ENCODE peak calls at places on chromosomes 11 and 22, in ten cellular contexts. U is uterus, X is AG09309, D is epithelial cell of esophagus, J is HL-60, K is BJ, T is right atrium auricular region, A is AG04450, Z is astrocyte of the spinal cord, G is HCT116. W is an unnamed sample.

GRCh38 chr22:36160499-36160942 is at the start of gene APOL3:
- DNase-seq in U (peak), X (no peak), D (peak), J (no peak), K (no peak), T (peak), A (no peak), Z (peak), G (no peak), W (peak)

GRCh38 chr11:32448232-32448631 is 12.9 kb upstream of the WT1 start:
- DNase-seq in U (no peak), X (no peak), D (peak), J (peak), K (no peak), T (no peak), A (no peak), Z (no peak), G (peak), W (no peak)

GRCh38 chr22:24580276-24580675 is 12.6 kb downstream of the LRRC75B start:
- DNase-seq in U (no peak), X (peak), D (peak), J (no peak), K (peak), T (no peak), A (peak), Z (peak), G (no peak), W (peak)

GRCh38 chr22:35630387-35630793 is 13.3 kb upstream of the MB start:
- DNase-seq in U (no peak), X (no peak), D (peak), J (no peak), K (no peak), T (no peak), A (peak), Z (peak), G (peak), W (no peak)

GRCh38 chr11:46308632-46309419 is 31.4 kb downstream of the CREB3L1 start:
- DNase-seq in U (peak), X (no peak), D (peak), J (peak), K (no peak), T (peak), A (no peak), Z (peak), G (peak), W (peak)

GRCh38 chr11:27347949-27348879 is 14.8 kb downstream of the CCDC34 start:
- DNase-seq in U (no peak), X (no peak), D (no peak), J (no peak), K (no peak), T (no peak), A (no peak), Z (no peak), G (no peak), W (no peak)

GRCh38 chr11:80638296-80638695 is 1197.5 kb upstream of the TENM4 start:
- DNase-seq in U (no peak), X (no peak), D (peak), J (no peak), K (no peak), T (no peak), A (no peak), Z (no peak), G (no peak), W (no peak)

GRCh38 chr22:47539374-47539773 is 776.9 kb downstream of the TBC1D22A start:
- DNase-seq in U (no peak), X (no peak), D (no peak), J (no peak), K (no peak), T (no peak), A (no peak), Z (no peak), G (no peak), W (no peak)

GRCh38 chr11:117885777-117886176 is 9.3 kb upstream of the FXYD6 start:
- DNase-seq in U (peak), X (no peak), D (no peak), J (no peak), K (no peak), T (peak), A (no peak), Z (peak), G (no peak), W (no peak)

GRCh38 chr11:3154001-3154599 is 11.0 kb downstream of the OSBPL5 start:
- DNase-seq in U (no peak), X (no peak), D (no peak), J (peak), K (no peak), T (no peak), A (no peak), Z (peak), G (no peak), W (no peak)

GRCh38 chr11:69307421-69307820 is 13.5 kb downstream of the MYEOV start:
- DNase-seq in U (no peak), X (no peak), D (no peak), J (no peak), K (no peak), T (no peak), A (no peak), Z (no peak), G (no peak), W (no peak)

GRCh38 chr22:20979243-20979809 is 2.8 kb upstream of the LZTR1 start:
- DNase-seq in U (peak), X (no peak), D (peak), J (no peak), K (no peak), T (no peak), A (peak), Z (peak), G (no peak), W (peak)

GRCh38 chr11:113278925-113279324 is 35.5 kb upstream of the TTC12 start:
- DNase-seq in U (no peak), X (no peak), D (no peak), J (no peak), K (no peak), T (no peak), A (no peak), Z (no peak), G (no peak), W (peak)

GRCh38 chr22:33848251-33848650 is 72.0 kb downstream of the LARGE1 start:
- DNase-seq in U (no peak), X (no peak), D (no peak), J (no peak), K (no peak), T (no peak), A (no peak), Z (no peak), G (no peak), W (no peak)

GRCh38 chr11:130029137-130029536 is 26.5 kb upstream of the PRDM10 start:
- DNase-seq in U (no peak), X (no peak), D (peak), J (no peak), K (no peak), T (no peak), A (no peak), Z (no peak), G (no peak), W (no peak)

GRCh38 chr11:122751298-122752070 is 86.8 kb upstream of the CRTAM start:
- DNase-seq in U (no peak), X (no peak), D (peak), J (no peak), K (no peak), T (no peak), A (no peak), Z (peak), G (no peak), W (peak)

GRCh38 chr11:60957188-60957587 is 5.2 kb upstream of the SLC15A3 start:
- DNase-seq in U (no peak), X (no peak), D (peak), J (no peak), K (no peak), T (no peak), A (no peak), Z (peak), G (no peak), W (no peak)

GRCh38 chr11:368414-369335 is 624 bp upstream of the B4GALNT4 start:
- DNase-seq in U (no peak), X (no peak), D (no peak), J (no peak), K (no peak), T (no peak), A (no peak), Z (no peak), G (no peak), W (no peak)

GRCh38 chr11:70580036-70580805 is 181.9 kb downstream of the CTTN start:
- DNase-seq in U (no peak), X (no peak), D (no peak), J (peak), K (no peak), T (no peak), A (no peak), Z (no peak), G (no peak), W (no peak)

GRCh38 chr11:73152861-73153483 is 10.9 kb upstream of the FCHSD2 start:
- DNase-seq in U (no peak), X (no peak), D (no peak), J (no peak), K (no peak), T (no peak), A (no peak), Z (no peak), G (no peak), W (no peak)

GRCh38 chr11:134049303-134049702 is 19.6 kb upstream of the JAM3 start:
- DNase-seq in U (peak), X (no peak), D (no peak), J (no peak), K (no peak), T (no peak), A (no peak), Z (no peak), G (no peak), W (no peak)

GRCh38 chr22:38074181-38075104 is 9.5 kb downstream of the SLC16A8 start:
- DNase-seq in U (no peak), X (no peak), D (peak), J (no peak), K (no peak), T (no peak), A (peak), Z (peak), G (no peak), W (no peak)

GRCh38 chr11:9943346-9944110 is 279.7 kb downstream of the SWAP70 start:
- DNase-seq in U (no peak), X (peak), D (peak), J (no peak), K (peak), T (no peak), A (peak), Z (peak), G (no peak), W (peak)

GRCh38 chr11:77095551-77096490 is 6.8 kb upstream of the OMP start:
- DNase-seq in U (no peak), X (no peak), D (no peak), J (no peak), K (no peak), T (no peak), A (no peak), Z (no peak), G (no peak), W (no peak)

GRCh38 chr11:11782532-11783110 is 59.2 kb upstream of the USP47 start:
- DNase-seq in U (no peak), X (no peak), D (peak), J (no peak), K (no peak), T (no peak), A (no peak), Z (no peak), G (no peak), W (no peak)

GRCh38 chr22:29011200-29011867 is 50.3 kb downstream of the C22orf31 start:
- DNase-seq in U (no peak), X (no peak), D (no peak), J (no peak), K (no peak), T (no peak), A (no peak), Z (no peak), G (no peak), W (no peak)

GRCh38 chr11:65363770-65364169 is 9.2 kb downstream of the TIGD3 start:
- DNase-seq in U (no peak), X (no peak), D (no peak), J (peak), K (no peak), T (no peak), A (no peak), Z (no peak), G (no peak), W (no peak)

GRCh38 chr11:65915101-65915820 is 3.6 kb downstream of the C11orf68 start:
- DNase-seq in U (no peak), X (no peak), D (no peak), J (peak), K (no peak), T (no peak), A (no peak), Z (no peak), G (no peak), W (no peak)

GRCh38 chr11:30282289-30282631 is 40.6 kb upstream of the ARL14EP start:
- DNase-seq in U (no peak), X (no peak), D (no peak), J (no peak), K (no peak), T (no peak), A (no peak), Z (no peak), G (no peak), W (no peak)

DNA sequence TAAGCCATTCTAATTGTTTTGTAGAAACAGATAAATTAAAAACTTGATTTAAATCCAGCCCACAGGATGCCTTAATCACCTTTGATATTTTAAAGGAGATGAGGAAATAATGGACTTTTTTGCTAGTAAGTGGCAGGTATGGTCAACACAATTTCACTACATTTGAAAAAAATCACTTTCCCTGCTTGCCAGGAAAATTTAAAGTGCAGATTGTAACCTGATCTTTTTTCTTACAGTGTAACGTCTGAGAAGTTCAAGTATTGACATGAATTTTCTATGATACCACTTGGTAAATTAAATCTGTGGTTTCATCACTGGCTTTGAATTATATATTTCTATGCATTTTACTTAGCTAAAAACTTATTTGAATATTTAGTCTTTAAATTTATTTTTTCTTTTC is 65.3 kb downstream of the ARHGEF12 start:
- DNase-seq in U (no peak), X (no peak), D (peak), J (no peak), K (no peak), T (no peak), A (no peak), Z (no peak), G (no peak), W (no peak)
- H3K4me3 ChIP-seq in U (no peak), X (no peak), D (no peak), J (no peak), K (no peak), T (no peak), A (peak), Z (peak), G (no peak), W (peak)

DNA sequence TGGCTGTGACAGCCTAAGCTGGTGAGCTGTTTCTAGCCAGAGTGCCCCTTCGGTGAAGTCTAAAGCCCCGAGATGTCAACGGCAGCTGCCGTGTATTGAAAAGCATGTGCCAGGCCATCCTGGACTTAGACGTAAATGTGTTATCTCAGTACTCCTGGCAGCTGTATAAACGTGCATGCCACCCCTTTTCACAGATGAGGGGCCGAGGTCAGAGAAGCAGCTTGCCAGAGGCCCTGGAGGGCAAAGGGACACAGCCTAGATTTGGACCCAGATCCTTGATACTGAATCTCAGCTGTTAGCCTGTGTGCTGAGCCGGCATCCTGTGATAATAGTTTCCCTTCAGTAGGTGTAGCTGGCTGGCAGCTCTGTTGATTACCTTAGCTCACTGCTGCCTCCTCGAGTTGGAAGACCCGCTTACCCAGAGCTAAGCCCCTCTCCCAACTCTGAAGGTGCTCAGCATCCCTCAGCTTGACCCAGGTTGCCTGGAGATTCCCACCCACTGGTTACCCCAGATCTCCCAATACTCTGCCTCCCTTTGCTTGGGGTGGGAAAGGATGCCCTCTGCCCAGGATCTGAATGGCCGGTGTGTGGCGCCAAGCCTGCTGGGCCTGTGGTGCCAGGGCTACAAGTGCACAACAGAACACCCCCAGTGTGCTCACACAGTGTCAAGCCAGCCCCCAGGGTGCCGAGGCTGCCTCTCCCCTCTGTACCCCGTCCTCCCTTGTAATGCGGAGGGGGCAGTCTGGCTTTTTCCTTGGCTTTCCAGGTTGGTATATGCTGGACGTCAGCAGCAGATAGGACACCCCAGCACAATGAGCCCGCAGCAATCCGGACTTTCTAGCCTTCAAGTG is 59.8 kb upstream of the WNT7B start:
- DNase-seq in U (peak), X (no peak), D (peak), J (peak), K (no peak), T (no peak), A (no peak), Z (no peak), G (peak), W (peak)
- TF ChIP-seq CTCF in U (no peak), X (no peak), D (peak), J (no peak), K (peak), T (no peak), A (no peak), Z (peak), G (peak), W (no peak)

GRCh38 chr11:36360833-36361232 is 64.7 kb downstream of the PRR5L start:
- DNase-seq in U (no peak), X (no peak), D (no peak), J (no peak), K (no peak), T (no peak), A (no peak), Z (peak), G (no peak), W (no peak)

GRCh38 chr11:36361901-36362391 is 65.9 kb downstream of the PRR5L start:
- DNase-seq in U (no peak), X (peak), D (peak), J (no peak), K (peak), T (peak), A (peak), Z (peak), G (no peak), W (peak)

GRCh38 chr11:36362902-36363301 is 66.8 kb downstream of the PRR5L start:
- DNase-seq in U (no peak), X (peak), D (no peak), J (no peak), K (peak), T (no peak), A (peak), Z (peak), G (no peak), W (peak)

GRCh38 chr11:36360318-36360717 is 64.2 kb downstream of the PRR5L start:
- DNase-seq in U (no peak), X (no peak), D (no peak), J (no peak), K (no peak), T (no peak), A (no peak), Z (no peak), G (no peak), W (no peak)

DNA sequence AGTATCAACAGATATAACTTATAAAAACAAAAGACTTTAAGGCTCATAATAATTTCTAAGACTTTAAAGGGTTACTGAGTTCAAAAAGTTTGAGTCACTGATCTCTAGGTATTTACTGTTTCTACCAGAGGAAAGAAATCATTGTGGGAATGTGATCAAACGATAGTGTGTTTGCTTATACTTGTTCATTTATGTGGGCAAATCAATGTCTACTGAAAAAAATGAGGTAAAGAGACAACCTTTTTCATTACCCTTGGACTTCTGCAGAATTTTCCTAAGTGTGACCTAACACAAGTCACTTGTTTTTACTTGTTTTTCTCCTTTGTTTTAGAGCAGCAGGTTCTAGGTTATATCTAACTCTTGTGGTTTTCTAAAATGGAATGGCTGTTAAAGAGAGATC is 65.4 kb downstream of the PRR5L start:
- DNase-seq in U (no peak), X (no peak), D (peak), J (no peak), K (no peak), T (no peak), A (no peak), Z (no peak), G (no peak), W (no peak)
- H3K4me3 ChIP-seq in U (no peak), X (no peak), D (no peak), J (no peak), K (peak), T (peak), A (peak), Z (peak), G (no peak), W (peak)

GRCh38 chr22:49569286-49570031 is 258.2 kb downstream of the BRD1 start:
- DNase-seq in U (peak), X (no peak), D (no peak), J (no peak), K (no peak), T (no peak), A (no peak), Z (no peak), G (no peak), W (no peak)
- TF ChIP-seq CTCF in U (no peak), X (no peak), D (no peak), J (no peak), K (no peak), T (no peak), A (no peak), Z (no peak), G (no peak), W (no peak)

GRCh38 chr11:126150256-126150655 is 61.2 kb downstream of the RPUSD4 start:
- DNase-seq in U (no peak), X (no peak), D (no peak), J (no peak), K (no peak), T (no peak), A (no peak), Z (no peak), G (no peak), W (no peak)

GRCh38 chr11:126147268-126148111 is 64.0 kb downstream of the RPUSD4 start:
- DNase-seq in U (no peak), X (no peak), D (peak), J (no peak), K (no peak), T (no peak), A (no peak), Z (no peak), G (no peak), W (no peak)

GRCh38 chr11:126149759-126150236 is 61.7 kb downstream of the RPUSD4 start:
- DNase-seq in U (peak), X (no peak), D (no peak), J (peak), K (no peak), T (no peak), A (no peak), Z (no peak), G (no peak), W (no peak)

GRCh38 chr11:126146454-126147192 is 64.8 kb downstream of the RPUSD4 start:
- DNase-seq in U (no peak), X (no peak), D (no peak), J (no peak), K (no peak), T (no peak), A (no peak), Z (no peak), G (no peak), W (no peak)

GRCh38 chr11:126148317-126148716 is 63.1 kb downstream of the RPUSD4 start:
- DNase-seq in U (no peak), X (no peak), D (no peak), J (no peak), K (no peak), T (no peak), A (no peak), Z (no peak), G (no peak), W (no peak)
- H3K4me3 ChIP-seq in U (no peak), X (no peak), D (no peak), J (no peak), K (no peak), T (no peak), A (no peak), Z (no peak), G (no peak), W (no peak)

GRCh38 chr11:106974831-106975230 is 43.4 kb downstream of the GUCY1A2 start:
- DNase-seq in U (no peak), X (no peak), D (no peak), J (no peak), K (no peak), T (no peak), A (no peak), Z (no peak), G (no peak), W (no peak)
- TF ChIP-seq CTCF in U (no peak), X (peak), D (peak), J (no peak), K (no peak), T (no peak), A (peak), Z (peak), G (no peak), W (peak)

GRCh38 chr22:23213581-23214341 is 33.5 kb downstream of the BCR start:
- DNase-seq in U (no peak), X (no peak), D (no peak), J (no peak), K (no peak), T (no peak), A (no peak), Z (no peak), G (no peak), W (no peak)

GRCh38 chr22:23212061-23213030 is 32.0 kb downstream of the BCR start:
- DNase-seq in U (no peak), X (no peak), D (no peak), J (no peak), K (no peak), T (no peak), A (no peak), Z (no peak), G (no peak), W (no peak)

GRCh38 chr22:23213031-23213555 is 32.8 kb downstream of the BCR start:
- DNase-seq in U (no peak), X (no peak), D (no peak), J (no peak), K (no peak), T (no peak), A (no peak), Z (no peak), G (no peak), W (no peak)

GRCh38 chr22:23210428-23211170 is 30.3 kb downstream of the BCR start:
- DNase-seq in U (no peak), X (no peak), D (no peak), J (no peak), K (no peak), T (no peak), A (no peak), Z (no peak), G (no peak), W (no peak)

GRCh38 chr22:23211622-23212021 is 31.3 kb downstream of the BCR start:
- DNase-seq in U (no peak), X (no peak), D (no peak), J (no peak), K (no peak), T (no peak), A (no peak), Z (no peak), G (no peak), W (no peak)
- H3K4me3 ChIP-seq in U (no peak), X (no peak), D (no peak), J (no peak), K (no peak), T (no peak), A (no peak), Z (no peak), G (no peak), W (no peak)